ENCODE peak calls at places on chromosomes 12 and 14, in six cellular contexts. F, V, Z, C, M and A are unnamed samples.

GRCh38 chr12:10717410-10717809 is 5.7 kb downstream of the YBX3 start:
- DNase-seq in F (no peak), V (peak), Z (no peak), C (no peak), M (no peak), A (no peak)

GRCh38 chr14:50007123-50007903 is 109.1 kb downstream of the VCPKMT start:
- DNase-seq in F (no peak), V (no peak), Z (peak), C (no peak), M (no peak), A (no peak)

GRCh38 chr12:94616217-94616729 is 34.1 kb downstream of the TMCC3 start:
- DNase-seq in F (no peak), V (peak), Z (no peak), C (no peak), M (no peak), A (no peak)

GRCh38 chr12:5655120-5655519 is 223.2 kb downstream of the NTF3 start:
- DNase-seq in F (no peak), V (no peak), Z (peak), C (no peak), M (no peak), A (no peak)

GRCh38 chr14:101276309-101277091 is 284.8 kb upstream of the DIO3 start:
- DNase-seq in F (no peak), V (no peak), Z (no peak), C (no peak), M (no peak), A (no peak)

GRCh38 chr12:252634-253033 is 10.0 kb downstream of the SLC6A13 start:
- DNase-seq in F (no peak), V (no peak), Z (no peak), C (no peak), M (no peak), A (no peak)

GRCh38 chr12:89173096-89173495 is 179.2 kb downstream of the DUSP6 start:
- DNase-seq in F (no peak), V (no peak), Z (no peak), C (no peak), M (no peak), A (no peak)

GRCh38 chr14:78763746-78764145 is 593.6 kb downstream of the NRXN3 start:
- DNase-seq in F (no peak), V (no peak), Z (no peak), C (no peak), M (no peak), A (no peak)

GRCh38 chr14:100298551-100299237 is 7.5 kb downstream of the SLC25A29 start:
- DNase-seq in F (no peak), V (no peak), Z (no peak), C (no peak), M (no peak), A (no peak)